ENCODE peak calls at places on chromosomes 11 and 22, in seven cellular contexts. Q, H, C, G, T, P and N are unnamed samples.
A peak's percentile ranks its signal among the peaks of the same experiment; 100 is the strongest.

GRCh38 chr22:39960791-39961746 is 872 bp downstream of the TMA7B start:
- DNase-seq in Q (no peak), H (peak; percentile 99), C (no peak), G (peak; percentile 79), T (peak; percentile 89), P (peak; percentile 77), N (peak; percentile 97)

GRCh38 chr22:41770715-41771452 is 29.6 kb upstream of the CCDC134 start:
- DNase-seq in Q (no peak), H (no peak), C (no peak), G (peak; percentile 51), T (no peak), P (no peak), N (no peak)

GRCh38 chr11:8091671-8092070 is 10.7 kb downstream of the TUB start:
- DNase-seq in Q (no peak), H (no peak), C (no peak), G (no peak), T (no peak), P (no peak), N (no peak)

GRCh38 chr22:39530692-39531331 is 1.7 kb downstream of the RPS19BP1 start:
- DNase-seq in Q (no peak), H (no peak), C (peak; percentile 57), G (peak; percentile 57), T (no peak), P (no peak), N (peak; percentile 56)

GRCh38 chr11:74330065-74330858 is 18.8 kb upstream of the P4HA3 start:
- DNase-seq in Q (no peak), H (peak; percentile 82), C (no peak), G (peak; percentile 85), T (peak; percentile 76), P (no peak), N (peak; percentile 74)

GRCh38 chr11:70470127-70470526 is 71.8 kb downstream of the CTTN start:
- DNase-seq in Q (no peak), H (peak; percentile 80), C (no peak), G (no peak), T (no peak), P (peak; percentile 19), N (peak; percentile 24)

GRCh38 chr11:67641302-67642147 is 2.0 kb upstream of the TBX10 start:
- DNase-seq in Q (no peak), H (no peak), C (peak; percentile 32), G (no peak), T (no peak), P (no peak), N (no peak)

GRCh38 chr11:65454696-65455456 is 32.3 kb downstream of the NEAT1 start:
- DNase-seq in Q (peak; percentile 92), H (peak; percentile 77), C (peak; percentile 80), G (peak; percentile 93), T (no peak), P (no peak), N (peak; percentile 89)

GRCh38 chr11:78800756-78801155 is 226.1 kb upstream of the NARS2 start:
- DNase-seq in Q (no peak), H (peak; percentile 32), C (no peak), G (no peak), T (no peak), P (no peak), N (no peak)

GRCh38 chr22:49678137-49678841 is 149.4 kb downstream of the BRD1 start:
- DNase-seq in Q (no peak), H (no peak), C (no peak), G (no peak), T (no peak), P (no peak), N (no peak)

GRCh38 chr11:107157146-107157808 is 139.0 kb upstream of the GUCY1A2 start:
- DNase-seq in Q (no peak), H (peak; percentile 55), C (no peak), G (no peak), T (no peak), P (no peak), N (no peak)

GRCh38 chr22:45200862-45201511 is 37.3 kb downstream of the NUP50 start:
- DNase-seq in Q (no peak), H (peak; percentile 93), C (no peak), G (peak; percentile 77), T (no peak), P (no peak), N (peak; percentile 58)

GRCh38 chr11:70916321-70916720 is 336.1 kb downstream of the SHANK2 start:
- DNase-seq in Q (no peak), H (no peak), C (no peak), G (no peak), T (peak; percentile 16), P (no peak), N (no peak)

GRCh38 chr22:38230108-38230825 is 28.5 kb downstream of the MAFF start:
- DNase-seq in Q (no peak), H (no peak), C (peak; percentile 20), G (peak; percentile 26), T (no peak), P (peak; percentile 44), N (peak; percentile 47)

GRCh38 chr11:63998558-63999348 is 12.5 kb downstream of the OTUB1 start:
- DNase-seq in Q (peak; percentile 50), H (no peak), C (no peak), G (peak; percentile 23), T (no peak), P (no peak), N (no peak)

GRCh38 chr11:129286813-129287212 is 88.8 kb upstream of the BARX2 start:
- DNase-seq in Q (no peak), H (no peak), C (no peak), G (peak; percentile 41), T (no peak), P (no peak), N (no peak)

GRCh38 chr22:38353142-38353629 is 36.0 kb upstream of the CSNK1E start:
- DNase-seq in Q (peak; percentile 70), H (peak; percentile 21), C (no peak), G (peak; percentile 63), T (no peak), P (no peak), N (peak; percentile 39)

GRCh38 chr11:44814881-44815592 is 88.3 kb downstream of the TSPAN18 start:
- DNase-seq in Q (no peak), H (peak; percentile 78), C (no peak), G (no peak), T (no peak), P (no peak), N (peak; percentile 56)

GRCh38 chr11:64059339-64060176 is 23.8 kb downstream of the FLRT1 start:
- DNase-seq in Q (no peak), H (no peak), C (no peak), G (no peak), T (no peak), P (no peak), N (no peak)

GRCh38 chr11:115266066-115266465 is 238.1 kb downstream of the CADM1 start:
- DNase-seq in Q (no peak), H (no peak), C (no peak), G (no peak), T (no peak), P (no peak), N (no peak)

GRCh38 chr22:43157874-43158546 is 6.7 kb downstream of the TSPO start:
- DNase-seq in Q (no peak), H (no peak), C (no peak), G (no peak), T (no peak), P (no peak), N (no peak)

GRCh38 chr22:43160497-43161126 is 9.3 kb downstream of the TSPO start:
- DNase-seq in Q (no peak), H (no peak), C (no peak), G (no peak), T (no peak), P (no peak), N (no peak)

GRCh38 chr22:43158778-43159483 is 7.6 kb downstream of the TSPO start:
- DNase-seq in Q (no peak), H (no peak), C (no peak), G (no peak), T (no peak), P (no peak), N (no peak)

GRCh38 chr22:43162412-43163150 is 11.2 kb downstream of the TSPO start:
- DNase-seq in Q (no peak), H (no peak), C (no peak), G (no peak), T (no peak), P (no peak), N (no peak)

DNA sequence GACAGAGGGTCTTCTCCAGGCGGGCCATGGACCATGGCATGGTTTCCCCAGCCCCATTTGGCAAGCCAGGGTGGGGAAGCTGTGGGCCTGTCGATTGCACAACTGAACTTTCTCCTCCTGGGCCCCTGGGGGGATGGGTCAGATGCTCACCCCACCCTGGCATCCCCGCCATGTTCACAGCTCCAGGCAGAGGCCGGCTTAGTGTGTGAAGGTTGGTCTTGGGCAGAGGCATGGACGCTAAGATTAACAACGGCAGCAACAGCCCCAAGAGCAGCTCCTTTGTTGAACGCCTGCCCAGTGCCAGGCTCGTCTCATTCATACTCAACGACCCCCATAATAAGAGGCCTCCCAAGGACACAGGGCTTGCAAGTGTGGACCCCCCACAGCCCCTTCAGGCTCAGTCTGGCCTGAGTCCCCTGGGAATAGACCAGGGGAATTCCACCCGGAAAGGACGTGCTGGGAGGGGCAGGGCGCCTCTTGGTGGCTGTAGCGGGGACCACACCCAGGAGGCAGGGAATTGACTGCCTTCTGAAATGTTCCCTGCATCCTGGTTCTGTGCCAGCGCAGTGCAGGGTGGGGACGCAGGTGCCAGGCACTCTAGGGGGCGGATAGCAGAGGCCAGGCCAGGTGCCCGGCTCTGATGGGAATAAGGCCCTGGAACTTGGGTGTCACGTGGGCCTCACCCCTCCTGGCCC is 8.3 kb downstream of the TSPO start:
- DNase-seq in Q (no peak), H (no peak), C (no peak), G (no peak), T (no peak), P (no peak), N (no peak)
- TF ChIP-seq CTCF in Q (no peak), H (no peak), C (peak; percentile 59), G (peak; percentile 33), T (peak; percentile 24), P (peak; percentile 30), N (peak; percentile 25)

GRCh38 chr11:85626496-85626895 is 648 bp downstream of the DLG2 start:
- DNase-seq in Q (peak; percentile 38), H (no peak), C (no peak), G (peak; percentile 22), T (no peak), P (no peak), N (no peak)
- H3K4me3 ChIP-seq in Q (peak overlapping the region; percentile 85), H (peak overlapping the region; percentile 87), C (no peak overlapping the region), G (peak overlapping the region; percentile 83), T (no peak overlapping the region), P (peak overlapping the region; percentile 89), N (no peak overlapping the region)

GRCh38 chr11:102194257-102194656 is 84.0 kb downstream of the YAP1 start:
- DNase-seq in Q (no peak), H (no peak), C (no peak), G (no peak), T (no peak), P (no peak), N (no peak)
- TF ChIP-seq CTCF in Q (no peak), H (no peak), C (no peak), G (no peak), T (no peak), P (no peak), N (no peak)

DNA sequence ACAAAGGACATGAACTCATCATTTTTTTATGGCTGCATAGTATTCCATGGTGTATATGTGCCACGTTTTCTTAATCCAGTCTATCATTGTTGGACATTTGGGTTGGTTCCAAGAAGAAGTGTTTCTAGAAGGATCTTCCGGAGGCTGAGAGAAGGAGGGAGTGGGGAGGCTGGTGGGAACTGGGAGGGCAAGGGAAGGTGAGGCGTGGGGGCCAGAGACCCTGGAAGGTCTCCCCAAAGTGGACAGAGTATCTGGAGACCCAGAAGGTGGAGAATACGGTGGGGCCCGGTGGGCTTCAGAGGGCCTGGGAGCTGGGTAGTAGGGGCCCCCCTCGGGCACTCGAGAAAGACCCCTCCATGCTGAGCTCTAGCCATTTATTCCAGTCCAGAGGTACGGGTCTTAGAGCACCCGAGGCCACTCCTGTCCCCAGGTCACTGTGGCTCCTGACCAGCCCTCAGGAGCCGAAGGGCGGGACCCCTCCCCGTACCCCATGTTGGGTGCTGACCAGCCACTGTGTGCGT is 38.9 kb upstream of the MUC5AC start:
- DNase-seq in Q (no peak), H (no peak), C (no peak), G (no peak), T (no peak), P (no peak), N (no peak)
- H3K4me3 ChIP-seq in Q (no peak overlapping the region), H (no peak overlapping the region), C (no peak overlapping the region), G (no peak overlapping the region), T (no peak overlapping the region), P (no peak overlapping the region), N (no peak overlapping the region)